ENCODE peak calls at places on chromosomes 5 and 9, in six cellular contexts. L is body of pancreas, M is fibroblast of mammary gland, B is transverse colon, J is fibroblast of villous mesenchyme, V is prostate gland. D is an unnamed sample.

GRCh38 chr9:69996947-69997346 is 46.7 kb upstream of the MAMDC2 start:
- DNase-seq in L (no peak), M (peak; percentile 82), B (no peak), J (peak; percentile 77), V (no peak), D (peak; percentile 55)

GRCh38 chr5:68214472-68215207 is 916 bp upstream of the PIK3R1 start:
- DNase-seq in L (no peak), M (no peak), B (no peak), J (no peak), V (peak; percentile 18), D (peak; percentile 47)

GRCh38 chr5:13480834-13481233 is 463.7 kb downstream of the DNAH5 start:
- DNase-seq in L (no peak), M (no peak), B (no peak), J (no peak), V (no peak), D (no peak)

GRCh38 chr5:1873242-1873959 is 9.3 kb downstream of the IRX4 start:
- DNase-seq in L (no peak), M (no peak), B (peak; percentile 55), J (no peak), V (no peak), D (no peak)

GRCh38 chr5:152551061-152551460 is 146.0 kb upstream of the NMUR2 start:
- DNase-seq in L (no peak), M (no peak), B (no peak), J (no peak), V (no peak), D (no peak)

GRCh38 chr9:86892576-86892975 is 54.7 kb downstream of the GAS1 start:
- DNase-seq in L (no peak), M (no peak), B (no peak), J (peak; percentile 34), V (no peak), D (no peak)

GRCh38 chr5:543755-544674 is 19.8 kb upstream of the SLC9A3 start:
- DNase-seq in L (no peak), M (no peak), B (peak; percentile 77), J (no peak), V (no peak), D (no peak)

GRCh38 chr9:131273146-131273545 is 3.2 kb downstream of the FAM78A start:
- DNase-seq in L (no peak), M (no peak), B (peak; percentile 32), J (no peak), V (no peak), D (no peak)

GRCh38 chr5:143880178-143880577 is 68.2 kb downstream of the HMHB1 start:
- DNase-seq in L (no peak), M (no peak), B (no peak), J (no peak), V (no peak), D (peak; percentile 52)

GRCh38 chr5:143245929-143246561 is 157.4 kb downstream of the NR3C1 start:
- DNase-seq in L (no peak), M (peak; percentile 95), B (no peak), J (peak; percentile 82), V (no peak), D (peak; percentile 95)

GRCh38 chr5:115847290-115847689 is 5.6 kb downstream of the AP3S1 start:
- DNase-seq in L (no peak), M (no peak), B (no peak), J (no peak), V (no peak), D (no peak)

GRCh38 chr5:72453260-72453775 is 53.9 kb downstream of the ZNF366 start:
- DNase-seq in L (no peak), M (no peak), B (no peak), J (no peak), V (no peak), D (no peak)

GRCh38 chr5:72452515-72453259 is 54.5 kb downstream of the ZNF366 start:
- DNase-seq in L (peak; percentile 69), M (peak; percentile 92), B (peak; percentile 54), J (peak; percentile 80), V (peak; percentile 56), D (peak; percentile 81)

GRCh38 chr5:72455477-72455876 is 51.7 kb downstream of the ZNF366 start:
- DNase-seq in L (no peak), M (no peak), B (no peak), J (no peak), V (no peak), D (no peak)

GRCh38 chr5:72454996-72455395 is 52.2 kb downstream of the ZNF366 start:
- DNase-seq in L (no peak), M (no peak), B (no peak), J (no peak), V (no peak), D (no peak)

GRCh38 chr5:72451771-72452505 is 55.3 kb downstream of the ZNF366 start:
- DNase-seq in L (peak; percentile 16), M (peak; percentile 98), B (peak; percentile 23), J (peak; percentile 91), V (peak; percentile 42), D (peak; percentile 94)
- H3K4me3 ChIP-seq in L (no peak overlapping the region), M (no peak overlapping the region), B (no peak overlapping the region), J (no peak overlapping the region), V (no peak overlapping the region), D (no peak overlapping the region)

DNA sequence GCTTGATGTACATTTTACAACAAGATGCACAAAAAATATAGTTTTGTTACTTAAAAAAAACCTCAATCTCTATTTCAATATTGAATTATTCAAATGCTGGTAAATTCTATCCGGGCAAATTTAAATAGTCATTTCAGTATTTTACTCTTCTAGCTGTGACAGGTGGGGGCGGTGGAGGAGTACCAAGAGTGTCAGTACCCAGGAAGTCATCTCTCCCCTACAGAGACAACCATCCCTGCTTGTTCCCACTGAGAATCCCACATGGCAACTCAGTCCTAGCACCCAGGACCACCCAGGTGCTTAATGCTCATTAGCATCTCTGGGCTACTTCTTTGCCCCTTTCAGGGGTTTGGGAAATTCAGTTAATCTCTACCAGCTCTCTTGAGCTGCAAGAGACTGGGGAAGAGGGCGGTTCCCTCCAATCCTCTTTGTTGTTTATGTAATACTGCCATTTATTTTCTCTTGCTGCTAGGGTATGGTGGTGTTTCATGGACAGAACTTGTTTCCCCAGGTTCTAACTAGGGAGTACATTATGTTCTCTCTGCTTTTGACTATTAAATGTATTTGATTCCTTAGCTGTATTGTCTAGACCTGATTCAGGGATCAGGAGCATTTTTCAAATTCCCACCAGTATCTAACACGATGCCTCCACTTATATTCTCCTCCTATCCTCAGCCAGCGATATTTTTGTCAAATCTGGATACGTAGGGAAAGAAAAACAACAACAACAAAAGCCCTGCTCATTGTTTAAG is 122.5 kb downstream of the CDH18 start:
- DNase-seq in L (no peak), M (no peak), B (no peak), J (no peak), V (no peak), D (no peak)
- TF ChIP-seq CTCF in L (no peak), M (no peak), B (no peak), J (no peak), V (no peak), D (no peak)

DNA sequence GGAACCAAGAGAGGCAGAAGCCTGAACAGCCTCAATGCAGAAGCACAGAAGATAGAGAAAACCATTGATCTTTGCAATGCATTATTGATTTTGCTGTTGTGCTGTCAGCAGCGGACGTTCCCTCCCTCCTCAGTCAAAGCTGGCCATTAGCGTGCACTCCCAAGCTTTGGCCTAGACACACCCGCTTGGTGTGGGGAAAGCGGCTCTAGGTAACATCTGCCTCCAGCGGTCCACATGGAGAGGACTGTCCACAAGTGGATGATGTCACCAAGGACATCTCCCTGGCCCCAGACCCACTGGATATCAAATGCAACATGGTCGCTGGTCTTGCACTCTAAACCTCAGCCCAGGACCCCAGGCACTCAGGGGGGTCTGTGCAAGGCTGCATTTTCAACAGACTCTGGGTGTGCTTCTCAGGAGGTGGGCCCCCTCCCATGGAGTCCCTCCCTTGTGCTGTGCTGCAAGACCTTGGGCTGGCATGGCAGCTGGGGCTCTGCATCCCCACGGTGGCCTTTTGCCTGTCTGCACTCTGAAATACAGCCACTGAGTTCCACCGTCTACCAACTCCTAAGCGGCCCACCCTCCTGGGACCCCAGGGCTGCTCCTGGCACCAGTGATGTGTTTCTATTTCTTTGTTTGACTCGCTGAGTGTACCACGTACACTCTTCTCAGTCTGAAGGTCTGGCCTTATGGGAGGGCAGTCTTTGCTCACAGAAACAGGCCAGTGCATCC is 1.9 kb downstream of the SEMA4D start:
- DNase-seq in L (no peak), M (no peak), B (no peak), J (no peak), V (no peak), D (no peak)
- H3K4me3 ChIP-seq in L (no peak overlapping the region), M (no peak overlapping the region), B (peak overlapping the region; percentile 80), J (no peak overlapping the region), V (peak overlapping the region; percentile 90), D (no peak overlapping the region)

GRCh38 chr9:92440751-92441046 is 16.4 kb upstream of the OMD start:
- DNase-seq in L (no peak), M (no peak), B (no peak), J (no peak), V (no peak), D (no peak)

GRCh38 chr9:92435263-92435662 is 11.0 kb upstream of the OMD start:
- DNase-seq in L (no peak), M (no peak), B (no peak), J (no peak), V (no peak), D (no peak)

GRCh38 chr9:92444841-92445240 is 20.6 kb upstream of the OMD start:
- DNase-seq in L (no peak), M (no peak), B (no peak), J (no peak), V (no peak), D (no peak)

GRCh38 chr9:92439921-92440750 is 15.9 kb upstream of the OMD start:
- DNase-seq in L (no peak), M (peak; percentile 85), B (no peak), J (peak; percentile 49), V (no peak), D (peak; percentile 82)

GRCh38 chr9:92438900-92439526 is 14.7 kb upstream of the OMD start:
- DNase-seq in L (no peak), M (peak; percentile 54), B (no peak), J (peak; percentile 48), V (no peak), D (peak; percentile 63)
- TF ChIP-seq CTCF in L (no peak), M (peak; percentile 36), B (peak; percentile 48), J (peak; percentile 30), V (peak; percentile 26), D (no peak)

GRCh38 chr5:180619563-180619915 is 28.2 kb upstream of the SCGB3A1 start:
- DNase-seq in L (no peak), M (no peak), B (no peak), J (no peak), V (no peak), D (no peak)

GRCh38 chr5:180620014-180620413 is 28.7 kb upstream of the SCGB3A1 start:
- DNase-seq in L (no peak), M (no peak), B (no peak), J (no peak), V (no peak), D (no peak)

GRCh38 chr5:180618487-180618829 is 27.2 kb upstream of the SCGB3A1 start:
- DNase-seq in L (no peak), M (no peak), B (no peak), J (no peak), V (no peak), D (no peak)

GRCh38 chr5:180621311-180621710 is 28.1 kb downstream of the FLT4 start:
- DNase-seq in L (no peak), M (no peak), B (no peak), J (no peak), V (no peak), D (no peak)

GRCh38 chr5:180618830-180619562 is 27.7 kb upstream of the SCGB3A1 start:
- DNase-seq in L (no peak), M (peak; percentile 47), B (no peak), J (peak; percentile 53), V (no peak), D (peak; percentile 63)
- H3K4me3 ChIP-seq in L (no peak overlapping the region), M (no peak overlapping the region), B (peak overlapping the region; percentile 27), J (peak overlapping the region; percentile 37), V (peak overlapping the region; percentile 19), D (peak overlapping the region; percentile 38)